ENCODE peak calls at places on chromosomes 4 and X, in four cellular contexts. U is progenitor cell of endocrine pancreas, F is right atrium auricular region, V is GM06990. Q is an unnamed sample.
A peak's percentile ranks its signal among the peaks of the same experiment; 100 is the strongest.

GRCh38 chrX:13837290-13837745 is 20.4 kb upstream of the GPM6B start:
- DNase-seq in U (no peak), F (no peak), V (peak; percentile 12), Q (peak; percentile 35)

GRCh38 chr4:125359960-125360628 is 45.3 kb downstream of the FAT4 start:
- DNase-seq in U (no peak), F (no peak), V (no peak), Q (no peak)

GRCh38 chrX:100368167-100368566 is 41.9 kb downstream of the PCDH19 start:
- DNase-seq in U (no peak), F (no peak), V (no peak), Q (no peak)

GRCh38 chrX:122421434-122422121 is 762.5 kb upstream of the GRIA3 start:
- DNase-seq in U (no peak), F (no peak), V (no peak), Q (no peak)

GRCh38 chr4:82360298-82361177 is 13.3 kb downstream of the HNRNPD start:
- DNase-seq in U (no peak), F (no peak), V (no peak), Q (no peak)

GRCh38 chr4:83356899-83357661 is 22.4 kb upstream of the HPSE start:
- DNase-seq in U (no peak), F (no peak), V (no peak), Q (no peak)

GRCh38 chr4:121462660-121463261 is 81.9 kb upstream of the QRFPR start:
- DNase-seq in U (no peak), F (no peak), V (peak; percentile 17), Q (no peak)

GRCh38 chr4:1807258-1807777 is 14.2 kb downstream of the FGFR3 start:
- DNase-seq in U (no peak), F (no peak), V (no peak), Q (no peak)

GRCh38 chr4:163048447-163048846 is 118.2 kb downstream of the NAF1 start:
- DNase-seq in U (no peak), F (no peak), V (no peak), Q (peak; percentile 44)

GRCh38 chr4:83855044-83855443 is 319.1 kb downstream of the GPAT3 start:
- DNase-seq in U (no peak), F (no peak), V (no peak), Q (no peak)

GRCh38 chr4:120481711-120482110 is 415.1 kb upstream of the MAD2L1 start:
- DNase-seq in U (no peak), F (no peak), V (no peak), Q (no peak)

GRCh38 chr4:149176019-149176418 is 639.6 kb downstream of the IQCM start:
- DNase-seq in U (no peak), F (no peak), V (no peak), Q (no peak)

GRCh38 chr4:24514808-24515207 is 69.5 kb downstream of the DHX15 start:
- DNase-seq in U (no peak), F (no peak), V (no peak), Q (no peak)

GRCh38 chrX:81110286-81110685 is 91.4 kb downstream of the HMGN5 start:
- DNase-seq in U (no peak), F (no peak), V (no peak), Q (no peak)

GRCh38 chrX:87626996-87627395 is 109.4 kb downstream of the KLHL4 start:
- DNase-seq in U (no peak), F (no peak), V (no peak), Q (no peak)

GRCh38 chr4:99808260-99808857 is 8.3 kb upstream of the DAPP1 start:
- DNase-seq in U (peak; percentile 52), F (peak; percentile 76), V (no peak), Q (peak; percentile 77)

GRCh38 chrX:54063361-54063760 is 19.1 kb upstream of the PHF8 start:
- DNase-seq in U (no peak), F (no peak), V (no peak), Q (no peak)

GRCh38 chr4:55920571-55920970 is 28.2 kb upstream of the CEP135 start:
- DNase-seq in U (no peak), F (no peak), V (no peak), Q (no peak)

GRCh38 chr4:179307297-179308136 is 1865.3 kb upstream of the AGA start:
- DNase-seq in U (peak; percentile 19), F (no peak), V (no peak), Q (peak; percentile 35)

GRCh38 chr4:165806613-165807012 is 66.4 kb upstream of the TLL1 start:
- DNase-seq in U (no peak), F (no peak), V (no peak), Q (no peak)
- TF ChIP-seq CTCF in U (no peak), F (no peak), V (no peak), Q (no peak)

DNA sequence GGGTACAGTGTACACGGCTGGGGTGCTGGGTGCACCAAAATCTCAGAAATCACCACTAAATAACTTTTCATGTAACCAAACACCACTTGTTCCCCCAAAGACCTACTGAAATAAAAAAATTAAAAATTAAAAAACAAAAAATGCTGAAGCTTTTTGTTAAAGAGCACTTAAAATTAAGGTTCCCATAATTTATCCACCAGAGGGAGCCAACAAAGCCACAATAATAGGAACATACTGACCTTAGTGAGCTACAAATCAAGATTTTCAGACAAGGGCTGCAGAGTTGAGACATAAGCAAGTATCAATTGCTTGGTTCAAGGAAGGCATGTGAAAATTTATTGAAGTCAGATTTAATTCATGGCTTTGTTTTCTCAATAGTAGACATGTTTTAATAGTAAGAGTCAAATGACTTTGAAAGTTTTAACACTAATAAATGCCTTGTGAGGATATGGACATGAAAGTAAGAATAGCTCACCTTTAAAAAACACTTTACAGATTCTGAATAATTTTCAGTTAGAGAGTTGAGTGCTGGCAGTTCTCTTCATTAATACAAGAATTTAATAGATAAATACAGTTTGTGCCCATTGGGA is 43.0 kb upstream of the SCOC start:
- DNase-seq in U (no peak), F (no peak), V (no peak), Q (no peak)
- TF ChIP-seq CTCF in U (peak; percentile 65), F (peak; percentile 64), V (peak; percentile 30), Q (peak; percentile 64)

DNA sequence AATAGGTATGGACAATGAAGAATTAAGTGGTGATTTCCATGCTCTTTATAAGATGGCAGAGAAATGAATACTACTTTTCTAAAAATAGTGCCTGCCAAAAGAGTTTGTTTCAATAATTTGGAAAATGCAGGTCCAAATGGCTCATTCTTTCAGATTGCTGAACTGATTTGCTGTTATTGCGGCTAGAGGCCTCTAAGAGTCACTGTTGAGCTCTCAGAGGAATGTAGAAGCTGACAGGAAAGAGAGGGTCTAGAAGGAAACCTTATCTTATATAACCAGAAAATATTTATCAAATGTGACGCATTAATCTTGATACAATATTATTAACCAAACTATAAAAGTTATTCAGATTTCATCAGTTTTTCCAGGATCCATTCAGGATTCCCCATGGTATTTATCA is 65.7 kb upstream of the PAGE1 start:
- DNase-seq in U (no peak), F (no peak), V (no peak), Q (no peak)
- TF ChIP-seq CTCF in U (peak; percentile 52), F (peak; percentile 56), V (peak; percentile 71), Q (no peak)

GRCh38 chr4:93764647-93765246 is 63.8 kb upstream of the ATOH1 start:
- DNase-seq in U (no peak), F (no peak), V (peak; percentile 4), Q (no peak)
- TF ChIP-seq CTCF in U (peak; percentile 92), F (peak; percentile 80), V (peak; percentile 59), Q (peak; percentile 72)

GRCh38 chr4:174628206-174628605 is 105.9 kb upstream of the HPGD start:
- DNase-seq in U (no peak), F (no peak), V (no peak), Q (no peak)

GRCh38 chr4:174635732-174636131 is 113.4 kb upstream of the HPGD start:
- DNase-seq in U (no peak), F (no peak), V (no peak), Q (no peak)

GRCh38 chr4:174633399-174633798 is 111.1 kb upstream of the HPGD start:
- DNase-seq in U (no peak), F (no peak), V (no peak), Q (no peak)

GRCh38 chr4:174629265-174629664 is 107.0 kb upstream of the HPGD start:
- DNase-seq in U (no peak), F (no peak), V (no peak), Q (no peak)

DNA sequence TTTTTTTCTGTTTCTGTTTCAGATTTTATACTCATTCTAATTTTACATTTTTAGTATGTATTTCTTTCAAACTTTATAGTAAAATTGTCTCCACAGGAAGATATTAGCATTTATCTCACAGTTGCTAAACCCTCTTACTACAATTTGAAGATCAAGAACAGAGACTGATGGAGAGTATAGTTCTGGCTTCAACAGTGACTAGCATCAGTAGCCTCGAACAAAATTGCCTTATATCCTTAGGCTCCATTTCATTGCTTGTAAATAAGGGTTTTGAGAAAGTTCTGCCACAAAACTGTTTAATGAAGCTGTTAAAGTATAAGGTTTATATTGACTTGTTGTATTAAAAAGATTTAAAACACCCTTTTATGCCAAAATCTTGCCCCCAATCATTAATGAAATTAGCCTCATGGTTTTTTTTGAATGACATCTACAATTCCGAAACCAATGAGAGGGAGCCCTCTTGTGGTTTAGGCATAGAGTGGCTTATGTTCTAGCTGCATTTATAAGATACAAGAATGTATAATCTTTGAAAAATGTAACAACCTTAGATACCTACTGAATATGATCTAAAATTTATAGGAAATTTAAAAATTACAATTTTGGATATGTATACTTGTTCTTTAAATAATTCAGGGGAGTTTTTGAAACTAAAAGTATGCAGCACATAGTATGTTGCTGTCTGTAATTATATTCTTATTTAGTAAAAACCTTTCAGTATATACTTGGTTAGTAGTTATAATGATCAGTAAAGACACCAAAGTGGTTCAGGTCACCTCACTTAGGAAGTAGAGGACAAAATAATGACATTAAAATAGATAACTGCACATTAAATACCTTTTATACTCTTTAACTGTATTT is 109.8 kb upstream of the HPGD start:
- DNase-seq in U (no peak), F (no peak), V (no peak), Q (no peak)
- TF ChIP-seq CTCF in U (peak; percentile 82), F (peak; percentile 75), V (peak; percentile 80), Q (peak; percentile 34)

GRCh38 chr4:2817701-2818350 is 24.9 kb downstream of the SH3BP2 start:
- DNase-seq in U (peak; percentile 67), F (no peak), V (no peak), Q (peak; percentile 56)
- TF ChIP-seq CTCF in U (no peak), F (no peak), V (no peak), Q (no peak)